ENCODE peak calls at places on chromosomes 12 and 14, in four cellular contexts. J, X, D and G are unnamed samples.

GRCh38 chr12:5487971-5488955 is 56.4 kb downstream of the NTF3 start:
- DNase-seq in X (no peak), J (no peak), D (no peak), G (no peak)

GRCh38 chr14:58216544-58216943 is 16.6 kb downstream of the ACTR10 start:
- DNase-seq in J (no peak), X (no peak), D (no peak), G (no peak)

GRCh38 chr14:29940482-29940881 is 12.8 kb upstream of the PRKD1 start:
- DNase-seq in D (no peak), J (no peak), X (no peak), G (no peak)

GRCh38 chr14:36515896-36516718 is 3.9 kb downstream of the NKX2-1 start:
- DNase-seq in D (peak; percentile 19), X (no peak), J (no peak), G (no peak)

GRCh38 chr12:22083167-22083566 is 37.1 kb downstream of the CMAS start:
- DNase-seq in X (peak; percentile 16), D (no peak), J (no peak), G (peak; percentile 20)

GRCh38 chr14:85010186-85010585 is 519.8 kb upstream of the FLRT2 start:
- DNase-seq in D (no peak), J (no peak), X (no peak), G (no peak)

GRCh38 chr14:91614187-91614586 is 104.1 kb upstream of the PPP4R3A start:
- DNase-seq in D (no peak), X (no peak), J (no peak), G (no peak)

GRCh38 chr14:39265032-39265431 is 31.3 kb downstream of the MIA2 start:
- DNase-seq in J (no peak), X (no peak), D (no peak), G (no peak)

GRCh38 chr14:72839351-72839750 is 54.5 kb downstream of the DPF3 start:
- DNase-seq in D (no peak), J (no peak), X (no peak), G (no peak)

GRCh38 chr14:102908766-102909455 is 13.6 kb upstream of the AMN start:
- DNase-seq in X (no peak), J (no peak), D (no peak), G (no peak)

GRCh38 chr12:80709811-80710726 is 2.6 kb downstream of the MYF6 start:
- DNase-seq in J (no peak), D (no peak), X (no peak), G (no peak)

GRCh38 chr14:36901846-36902245 is 240.2 kb downstream of the PAX9 start:
- DNase-seq in X (no peak), D (no peak), J (no peak), G (no peak)

GRCh38 chr14:79971330-79971729 is 240.0 kb downstream of the DIO2 start:
- DNase-seq in D (no peak), X (no peak), J (no peak), G (no peak)

GRCh38 chr12:79773896-79774295 is 83.1 kb upstream of the PAWR start:
- DNase-seq in D (no peak), J (no peak), X (no peak), G (no peak)

GRCh38 chr14:81582420-81582819 is 48.8 kb upstream of the SEL1L start:
- DNase-seq in X (no peak), D (no peak), J (no peak), G (no peak)

GRCh38 chr12:130945793-130946492 is 7.8 kb upstream of the ADGRD1 start:
- DNase-seq in D (no peak), X (no peak), J (no peak), G (no peak)

GRCh38 chr14:89702151-89702936 is 252.2 kb downstream of the EFCAB11 start:
- DNase-seq in D (no peak), X (no peak), J (no peak), G (no peak)

GRCh38 chr14:24372701-24373416 is 4.9 kb downstream of the NFATC4 start:
- DNase-seq in D (no peak), X (no peak), J (no peak), G (no peak)

GRCh38 chr12:99983721-99984258 is 946 bp downstream of the ANKS1B start:
- DNase-seq in D (peak; percentile 18), J (no peak), X (peak; percentile 60), G (no peak)

GRCh38 chr14:36934304-36934703 is 238.1 kb downstream of the SLC25A21 start:
- DNase-seq in D (no peak), J (no peak), X (no peak), G (no peak)

GRCh38 chr12:124633269-124633953 is 66.0 kb upstream of the NCOR2 start:
- DNase-seq in J (no peak), D (no peak), X (no peak), G (no peak)

GRCh38 chr14:31419179-31420012 is 954 bp downstream of the HEATR5A start:
- DNase-seq in D (no peak), X (no peak), J (no peak), G (no peak)

GRCh38 chr12:88298761-88299242 is 156.7 kb downstream of the TMTC3 start:
- DNase-seq in J (no peak), X (no peak), D (no peak), G (no peak)

GRCh38 chr12:14893471-14894250 is 8.0 kb upstream of the MGP start:
- DNase-seq in D (no peak), J (no peak), X (no peak), G (no peak)

GRCh38 chr14:64294672-64295413 is 672 bp upstream of the ESR2 start:
- DNase-seq in J (peak; percentile 72), X (peak; percentile 86), D (peak; percentile 88), G (peak; percentile 79)

GRCh38 chr14:41167040-41167439 is 439.6 kb upstream of the LRFN5 start:
- DNase-seq in J (no peak), X (peak; percentile 15), D (no peak), G (no peak)

GRCh38 chr12:68821357-68822188 is 13.6 kb downstream of the MDM2 start:
- DNase-seq in X (no peak), J (no peak), D (no peak), G (no peak)

GRCh38 chr12:1056390-1056789 is 65.4 kb downstream of the ERC1 start:
- DNase-seq in D (no peak), X (no peak), J (no peak), G (no peak)